ENCODE peak calls at places on chromosomes 11 and 22, in four cellular contexts. One of them, this sample, is unnamed.

GRCh38 chr11:124075841-124076571 is 34.9 kb upstream of the OR10G7 start:
- DNase-seq in SJCRH30: peak
- DNase-seq in heart right ventricle: peak
- DNase-seq in keratinocyte: no peak
- DNase-seq in this sample: no peak

GRCh38 chr11:109029927-109030326 is 365.1 kb downstream of the DDX10 start:
- DNase-seq in SJCRH30: no peak
- DNase-seq in heart right ventricle: no peak
- DNase-seq in keratinocyte: no peak
- DNase-seq in this sample: no peak

GRCh38 chr22:17957683-17958082 is 66.7 kb downstream of the MICAL3 start:
- DNase-seq in SJCRH30: no peak
- DNase-seq in heart right ventricle: no peak
- DNase-seq in keratinocyte: no peak
- DNase-seq in this sample: no peak

GRCh38 chr11:105297463-105297862 is 157.9 kb upstream of the CARD18 start:
- DNase-seq in SJCRH30: no peak
- DNase-seq in heart right ventricle: no peak
- DNase-seq in keratinocyte: peak
- DNase-seq in this sample: no peak

GRCh38 chr11:43942651-43943356 is 367 bp downstream of the C11orf96 start:
- DNase-seq in SJCRH30: peak
- DNase-seq in heart right ventricle: peak
- DNase-seq in keratinocyte: no peak
- DNase-seq in this sample: no peak

GRCh38 chr11:130441726-130442125 is 6.7 kb upstream of the ADAMTS15 start:
- DNase-seq in SJCRH30: no peak
- DNase-seq in heart right ventricle: no peak
- DNase-seq in keratinocyte: no peak
- DNase-seq in this sample: no peak

GRCh38 chr11:1160231-1161101 is 2.7 kb downstream of the MUC5AC start:
- DNase-seq in SJCRH30: no peak
- DNase-seq in heart right ventricle: peak
- DNase-seq in keratinocyte: no peak
- DNase-seq in this sample: no peak

GRCh38 chr11:6757373-6757967 is 14.3 kb downstream of the OR2AG2 start:
- DNase-seq in SJCRH30: peak
- DNase-seq in heart right ventricle: peak
- DNase-seq in keratinocyte: peak
- DNase-seq in this sample: no peak

GRCh38 chr11:80844110-80844509 is 1403.3 kb upstream of the TENM4 start:
- DNase-seq in SJCRH30: no peak
- DNase-seq in heart right ventricle: no peak
- DNase-seq in keratinocyte: no peak
- DNase-seq in this sample: no peak

GRCh38 chr11:3119141-3119821 is 45.8 kb downstream of the OSBPL5 start:
- DNase-seq in SJCRH30: no peak
- DNase-seq in heart right ventricle: no peak
- DNase-seq in keratinocyte: no peak
- DNase-seq in this sample: no peak

GRCh38 chr11:117876341-117877119 is at the start of gene FXYD6:
- DNase-seq in SJCRH30: peak
- DNase-seq in heart right ventricle: peak
- DNase-seq in keratinocyte: no peak
- DNase-seq in this sample: no peak

GRCh38 chr11:19432370-19433163 is 191.8 kb upstream of the E2F8 start:
- DNase-seq in SJCRH30: peak
- DNase-seq in heart right ventricle: no peak
- DNase-seq in keratinocyte: no peak
- DNase-seq in this sample: peak

GRCh38 chr11:44271286-44271685 is 38.7 kb downstream of the ALX4 start:
- DNase-seq in SJCRH30: no peak
- DNase-seq in heart right ventricle: no peak
- DNase-seq in keratinocyte: no peak
- DNase-seq in this sample: no peak

GRCh38 chr11:125079151-125079877 is 16.2 kb downstream of the SLC37A2 start:
- DNase-seq in SJCRH30: no peak
- DNase-seq in heart right ventricle: no peak
- DNase-seq in keratinocyte: no peak
- DNase-seq in this sample: no peak

GRCh38 chr22:27100323-27100722 is 442.9 kb downstream of the MIAT start:
- DNase-seq in SJCRH30: no peak
- DNase-seq in heart right ventricle: peak
- DNase-seq in keratinocyte: no peak
- DNase-seq in this sample: no peak

GRCh38 chr11:35347173-35347878 is 72.0 kb downstream of the SLC1A2 start:
- DNase-seq in SJCRH30: no peak
- DNase-seq in heart right ventricle: no peak
- DNase-seq in keratinocyte: no peak
- DNase-seq in this sample: no peak

GRCh38 chr22:27556371-27556770 is 245.2 kb downstream of the MN1 start:
- DNase-seq in SJCRH30: no peak
- DNase-seq in heart right ventricle: no peak
- DNase-seq in keratinocyte: no peak
- DNase-seq in this sample: no peak

GRCh38 chr11:15560689-15561467 is 446.2 kb downstream of the INSC start:
- DNase-seq in SJCRH30: no peak
- DNase-seq in heart right ventricle: no peak
- DNase-seq in keratinocyte: no peak
- DNase-seq in this sample: no peak

GRCh38 chr22:20009018-20009482 is 7.6 kb downstream of the ARVCF start:
- DNase-seq in SJCRH30: no peak
- DNase-seq in heart right ventricle: no peak
- DNase-seq in keratinocyte: no peak
- DNase-seq in this sample: no peak

GRCh38 chr22:17137226-17137625 is 16.1 kb upstream of the TMEM121B start:
- DNase-seq in SJCRH30: no peak
- DNase-seq in heart right ventricle: no peak
- DNase-seq in keratinocyte: no peak
- DNase-seq in this sample: no peak

GRCh38 chr22:38840129-38840528 is 3.7 kb downstream of the NPTXR start:
- DNase-seq in SJCRH30: no peak
- DNase-seq in heart right ventricle: no peak
- DNase-seq in keratinocyte: no peak
- DNase-seq in this sample: no peak

GRCh38 chr11:68563454-68563853 is 102.9 kb downstream of the PPP6R3 start:
- DNase-seq in SJCRH30: no peak
- DNase-seq in heart right ventricle: no peak
- DNase-seq in keratinocyte: no peak
- DNase-seq in this sample: no peak

GRCh38 chr11:1108246-1108900 is 33.7 kb downstream of the MUC2 start:
- DNase-seq in SJCRH30: no peak
- DNase-seq in heart right ventricle: no peak
- DNase-seq in keratinocyte: no peak
- DNase-seq in this sample: no peak

GRCh38 chr22:20094158-20094807 is 14.2 kb downstream of the DGCR8 start:
- DNase-seq in SJCRH30: no peak
- DNase-seq in heart right ventricle: no peak
- DNase-seq in keratinocyte: no peak
- DNase-seq in this sample: no peak

GRCh38 chr11:93143800-93144199 is 54.0 kb downstream of the SLC36A4 start:
- DNase-seq in SJCRH30: no peak
- DNase-seq in heart right ventricle: no peak
- DNase-seq in keratinocyte: no peak
- DNase-seq in this sample: no peak

GRCh38 chr11:1749787-1750351 is 526 bp downstream of the IFITM10 start:
- DNase-seq in SJCRH30: no peak
- DNase-seq in heart right ventricle: no peak
- DNase-seq in keratinocyte: no peak
- DNase-seq in this sample: no peak

GRCh38 chr11:70572974-70573260 is 174.6 kb downstream of the CTTN start:
- DNase-seq in SJCRH30: no peak
- DNase-seq in heart right ventricle: no peak
- DNase-seq in keratinocyte: no peak
- DNase-seq in this sample: no peak

GRCh38 chr22:46969961-46970360 is 207.5 kb downstream of the TBC1D22A start:
- DNase-seq in SJCRH30: no peak
- DNase-seq in heart right ventricle: no peak
- DNase-seq in keratinocyte: no peak
- DNase-seq in this sample: no peak

GRCh38 chr22:22667966-22668880 is 23.8 kb downstream of the GGTLC2 start:
- DNase-seq in SJCRH30: no peak
- DNase-seq in heart right ventricle: no peak
- DNase-seq in keratinocyte: no peak
- DNase-seq in this sample: no peak

GRCh38 chr11:111605681-111606080 is 3.4 kb downstream of the SIK2 start:
- DNase-seq in SJCRH30: no peak
- DNase-seq in heart right ventricle: no peak
- DNase-seq in keratinocyte: no peak
- DNase-seq in this sample: no peak

GRCh38 chr11:111602865-111603632 is 800 bp downstream of the SIK2 start:
- DNase-seq in SJCRH30: no peak
- DNase-seq in heart right ventricle: peak
- DNase-seq in keratinocyte: no peak
- DNase-seq in this sample: no peak

GRCh38 chr11:111603633-111604130 is 1.4 kb downstream of the SIK2 start:
- DNase-seq in SJCRH30: no peak
- DNase-seq in heart right ventricle: no peak
- DNase-seq in keratinocyte: no peak
- DNase-seq in this sample: no peak

GRCh38 chr11:111601979-111602864 is at the start of gene SIK2:
- DNase-seq in SJCRH30: peak
- DNase-seq in heart right ventricle: peak
- DNase-seq in keratinocyte: peak
- DNase-seq in this sample: peak

DNA sequence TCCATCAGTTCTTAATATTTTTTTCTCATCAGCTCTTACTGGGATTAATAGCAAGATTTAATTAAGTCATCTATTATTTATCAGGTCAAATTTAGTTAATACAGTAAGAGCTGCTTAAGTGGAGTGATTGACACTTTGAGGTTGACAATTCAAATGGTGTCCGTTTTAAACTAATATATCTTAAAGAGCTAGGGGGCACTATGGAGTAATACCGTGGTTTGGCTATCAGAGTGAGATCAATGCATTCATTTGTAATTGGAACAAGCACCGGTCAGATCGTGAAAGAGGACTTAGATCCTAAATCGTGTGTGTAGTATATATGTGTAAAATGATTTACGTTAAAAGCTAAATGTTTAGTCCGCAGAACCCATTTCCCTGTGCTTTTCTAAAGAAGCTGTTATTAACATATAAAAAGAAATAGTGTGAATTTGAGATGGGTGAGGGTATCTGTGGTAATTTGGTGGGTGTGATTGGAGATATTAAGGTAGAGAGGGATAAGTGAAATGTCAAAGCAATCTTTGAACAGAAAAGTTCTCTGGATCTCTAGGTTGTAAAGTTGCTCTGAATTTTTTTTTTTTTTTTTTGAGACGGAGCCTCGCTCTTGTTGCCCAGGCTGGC is 2.3 kb downstream of the SIK2 start:
- DNase-seq in SJCRH30: no peak
- DNase-seq in heart right ventricle: no peak
- DNase-seq in keratinocyte: no peak
- DNase-seq in this sample: no peak
- H3K27ac ChIP-seq in SJCRH30: no peak
- H3K27ac ChIP-seq in heart right ventricle: peak
- H3K27ac ChIP-seq in keratinocyte: no peak
- H3K27ac ChIP-seq in this sample: no peak

GRCh38 chr11:67371549-67372231 is 1.7 kb downstream of the CLCF1 start:
- DNase-seq in SJCRH30: peak
- DNase-seq in heart right ventricle: no peak
- DNase-seq in keratinocyte: no peak
- DNase-seq in this sample: no peak
- H3K27ac ChIP-seq in SJCRH30: peak
- H3K27ac ChIP-seq in heart right ventricle: peak
- H3K27ac ChIP-seq in keratinocyte: no peak
- H3K27ac ChIP-seq in this sample: peak

GRCh38 chr11:16978021-16978370 is 36.2 kb downstream of the PLEKHA7 start:
- DNase-seq in SJCRH30: no peak
- DNase-seq in heart right ventricle: no peak
- DNase-seq in keratinocyte: no peak
- DNase-seq in this sample: no peak
- H3K27ac ChIP-seq in SJCRH30: no peak
- H3K27ac ChIP-seq in heart right ventricle: no peak
- H3K27ac ChIP-seq in keratinocyte: no peak
- H3K27ac ChIP-seq in this sample: no peak

GRCh38 chr11:62546244-62546936 is at the start of gene AHNAK:
- DNase-seq in SJCRH30: peak
- DNase-seq in heart right ventricle: peak
- DNase-seq in keratinocyte: no peak
- DNase-seq in this sample: no peak
- H3K27ac ChIP-seq in SJCRH30: peak
- H3K27ac ChIP-seq in heart right ventricle: peak
- H3K27ac ChIP-seq in keratinocyte: peak
- H3K27ac ChIP-seq in this sample: peak

GRCh38 chr11:9250139-9250582 is 15.0 kb downstream of the DENND5A start:
- DNase-seq in SJCRH30: peak
- DNase-seq in heart right ventricle: no peak
- DNase-seq in keratinocyte: no peak
- DNase-seq in this sample: no peak
- H3K27ac ChIP-seq in SJCRH30: no peak
- H3K27ac ChIP-seq in heart right ventricle: peak
- H3K27ac ChIP-seq in keratinocyte: no peak
- H3K27ac ChIP-seq in this sample: no peak

DNA sequence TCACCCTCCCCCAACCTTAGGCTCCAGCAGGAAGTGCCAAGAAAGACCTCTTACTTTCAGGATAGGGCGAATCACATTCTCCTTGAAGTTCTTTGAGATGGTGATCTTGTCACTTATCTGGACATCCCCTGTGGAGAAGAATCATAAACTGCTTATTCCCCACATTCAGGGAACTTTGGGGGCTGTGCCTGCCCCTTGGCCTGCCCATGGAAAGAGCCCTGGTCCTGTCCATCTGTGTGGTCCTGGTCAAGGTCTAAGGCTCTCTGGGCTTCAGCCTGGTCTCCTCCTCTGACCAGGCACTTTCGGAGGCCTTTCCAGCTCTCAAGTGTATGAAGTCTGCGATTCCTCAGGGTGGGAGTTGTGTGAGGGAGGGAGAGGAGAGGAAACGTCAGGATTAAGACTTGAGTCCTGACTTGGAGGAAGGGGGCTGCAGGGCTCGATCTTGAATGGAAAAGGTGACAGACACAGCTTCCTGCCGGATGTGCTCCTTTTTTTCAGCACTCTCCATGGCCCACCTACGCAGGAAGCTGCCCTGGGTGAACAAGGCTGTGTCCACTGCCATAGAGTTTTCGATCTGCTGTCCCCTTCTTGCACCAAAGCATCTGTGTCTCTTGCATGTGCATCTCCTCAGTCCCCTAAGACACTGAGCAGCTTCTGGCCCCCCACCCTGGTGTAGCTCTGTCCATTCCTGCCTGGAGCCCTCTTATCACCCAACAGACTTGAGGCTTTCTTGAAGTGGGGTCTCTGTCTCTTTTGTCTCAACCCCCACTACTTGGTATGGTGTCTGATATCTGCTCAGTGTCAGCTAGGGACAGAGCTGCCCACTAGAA is 50.8 kb upstream of the PHOX2A start:
- DNase-seq in SJCRH30: no peak
- DNase-seq in heart right ventricle: no peak
- DNase-seq in keratinocyte: no peak
- DNase-seq in this sample: no peak
- H3K27ac ChIP-seq in SJCRH30: no peak
- H3K27ac ChIP-seq in heart right ventricle: no peak
- H3K27ac ChIP-seq in keratinocyte: no peak
- H3K27ac ChIP-seq in this sample: no peak